ENCODE peak calls at places on chromosomes 13 and 19, in four cellular contexts. Y is astrocyte of the cerebellum, U is COR-L47, Z is Right ventricle myocardium superior. V is an unnamed sample.

GRCh38 chr13:91247768-91248167 is 99.7 kb upstream of the MIR17HG start:
- DNase-seq in Z (no peak), U (no peak), Y (no peak), V (no peak)

GRCh38 chr13:45817833-45818232 is 33.7 kb downstream of the SIAH3 start:
- DNase-seq in Y (no peak), U (peak; percentile 4), Z (no peak), V (no peak)

GRCh38 chr13:107452833-107453232 is 762.5 kb downstream of the LIG4 start:
- DNase-seq in Y (no peak), Z (no peak), U (no peak), V (no peak)

GRCh38 chr13:84208251-84208650 is 326.0 kb upstream of the SLITRK1 start:
- DNase-seq in Y (no peak), U (no peak), Z (no peak), V (no peak)

GRCh38 chr19:40224342-40225148 is 1.9 kb downstream of the CCNP start:
- DNase-seq in Y (no peak), U (no peak), Z (no peak), V (no peak)

GRCh38 chr19:17557461-17557860 is 2.0 kb downstream of the COLGALT1 start:
- DNase-seq in Z (peak; percentile 61), U (no peak), Y (no peak), V (no peak)

GRCh38 chr19:16180611-16181010 is 4.6 kb upstream of the FAM32A start:
- DNase-seq in Z (no peak), Y (no peak), U (no peak), V (no peak)

GRCh38 chr19:29084266-29084665 is 128.7 kb downstream of the UQCRFS1 start:
- DNase-seq in Z (no peak), U (no peak), Y (no peak), V (no peak)

GRCh38 chr19:48656840-48657474 is 11.0 kb upstream of the CA11 start:
- DNase-seq in Z (no peak), Y (peak; percentile 80), U (no peak), V (no peak)

GRCh38 chr13:38202730-38203129 is 146.9 kb upstream of the UFM1 start:
- DNase-seq in Z (no peak), U (no peak), Y (peak; percentile 64), V (no peak)

GRCh38 chr19:48779636-48780035 is 24.3 kb downstream of the FGF21 start:
- DNase-seq in Y (no peak), Z (no peak), U (no peak), V (no peak)

GRCh38 chr13:49812806-49813205 is 20.3 kb upstream of the KPNA3 start:
- DNase-seq in U (no peak), Z (no peak), Y (no peak), V (no peak)

GRCh38 chr13:25300861-25301346 is 521 bp upstream of the NUP58 start:
- DNase-seq in Y (no peak), Z (peak; percentile 55), U (no peak), V (no peak)

GRCh38 chr19:29379257-29379986 is 146.4 kb upstream of the VSTM2B start:
- DNase-seq in Z (no peak), Y (no peak), U (no peak), V (no peak)

GRCh38 chr19:50669319-50670101 is 20.3 kb downstream of the C19orf81 start:
- DNase-seq in Z (no peak), U (no peak), Y (no peak), V (peak; percentile 17)

GRCh38 chr19:3479819-3480215 is 508 bp downstream of the SMIM24 start:
- DNase-seq in Z (no peak), Y (no peak), U (no peak), V (peak; percentile 38)

GRCh38 chr13:43368003-43368402 is 344.6 kb downstream of the DNAJC15 start:
- DNase-seq in Y (peak; percentile 37), U (no peak), Z (no peak), V (no peak)

GRCh38 chr13:108859202-108860012 is 230.0 kb downstream of the MYO16 start:
- DNase-seq in U (no peak), Y (peak; percentile 43), Z (no peak), V (no peak)

GRCh38 chr19:40280608-40281221 is 4.4 kb downstream of the AKT2 start:
- DNase-seq in Y (no peak), U (no peak), Z (no peak), V (no peak)

V was measured in DMS153.